ENCODE peak calls at places on chromosomes 1 and 21, in five cellular contexts. I, M, K, Y and P are unnamed samples.

GRCh38 chr1:62823556-62823955 is 39.6 kb downstream of the ATG4C start:
- DNase-seq in I (no peak), M (no peak), K (no peak), Y (no peak), P (no peak)

GRCh38 chr1:81689531-81689941 is 111.2 kb upstream of the ADGRL2 start:
- DNase-seq in I (no peak), M (peak), K (peak), Y (no peak), P (no peak)

GRCh38 chr21:39663066-39663465 is 50.3 kb downstream of the B3GALT5 start:
- DNase-seq in I (no peak), M (no peak), K (no peak), Y (no peak), P (no peak)

GRCh38 chr21:45982758-45983731 is 1.5 kb downstream of the COL6A1 start:
- DNase-seq in I (peak), M (no peak), K (peak), Y (no peak), P (no peak)

GRCh38 chr1:169363046-169363756 is 4.4 kb downstream of the NME7 start:
- DNase-seq in I (no peak), M (peak), K (no peak), Y (no peak), P (no peak)

GRCh38 chr1:33036051-33036525 is 595 bp downstream of the AK2 start:
- DNase-seq in I (no peak), M (no peak), K (no peak), Y (peak), P (no peak)

GRCh38 chr1:205668951-205669340 is 11.4 kb downstream of the SLC45A3 start:
- DNase-seq in I (no peak), M (peak), K (no peak), Y (no peak), P (no peak)

GRCh38 chr21:39314155-39315027 is 959 bp upstream of the BRWD1 start:
- DNase-seq in I (peak), M (no peak), K (peak), Y (peak), P (peak)

GRCh38 chr1:1550591-1551432 is 10.4 kb upstream of the TMEM240 start:
- DNase-seq in I (peak), M (no peak), K (no peak), Y (no peak), P (no peak)

GRCh38 chr21:33761104-33762036 is 119.1 kb downstream of the ITSN1 start:
- DNase-seq in I (no peak), M (no peak), K (peak), Y (peak), P (peak)

GRCh38 chr1:65067491-65068201 is 80.4 kb upstream of the AK4 start:
- DNase-seq in I (peak), M (peak), K (peak), Y (peak), P (peak)

GRCh38 chr1:233289676-233290075 is 5.8 kb downstream of the PCNX2 start:
- DNase-seq in I (peak), M (no peak), K (no peak), Y (no peak), P (peak)

GRCh38 chr1:9249534-9250335 is 15.2 kb downstream of the H6PD start:
- DNase-seq in I (peak), M (no peak), K (peak), Y (peak), P (peak)
- TF ChIP-seq CTCF in I (peak), M (peak), K (peak), Y (peak), P (peak)

DNA sequence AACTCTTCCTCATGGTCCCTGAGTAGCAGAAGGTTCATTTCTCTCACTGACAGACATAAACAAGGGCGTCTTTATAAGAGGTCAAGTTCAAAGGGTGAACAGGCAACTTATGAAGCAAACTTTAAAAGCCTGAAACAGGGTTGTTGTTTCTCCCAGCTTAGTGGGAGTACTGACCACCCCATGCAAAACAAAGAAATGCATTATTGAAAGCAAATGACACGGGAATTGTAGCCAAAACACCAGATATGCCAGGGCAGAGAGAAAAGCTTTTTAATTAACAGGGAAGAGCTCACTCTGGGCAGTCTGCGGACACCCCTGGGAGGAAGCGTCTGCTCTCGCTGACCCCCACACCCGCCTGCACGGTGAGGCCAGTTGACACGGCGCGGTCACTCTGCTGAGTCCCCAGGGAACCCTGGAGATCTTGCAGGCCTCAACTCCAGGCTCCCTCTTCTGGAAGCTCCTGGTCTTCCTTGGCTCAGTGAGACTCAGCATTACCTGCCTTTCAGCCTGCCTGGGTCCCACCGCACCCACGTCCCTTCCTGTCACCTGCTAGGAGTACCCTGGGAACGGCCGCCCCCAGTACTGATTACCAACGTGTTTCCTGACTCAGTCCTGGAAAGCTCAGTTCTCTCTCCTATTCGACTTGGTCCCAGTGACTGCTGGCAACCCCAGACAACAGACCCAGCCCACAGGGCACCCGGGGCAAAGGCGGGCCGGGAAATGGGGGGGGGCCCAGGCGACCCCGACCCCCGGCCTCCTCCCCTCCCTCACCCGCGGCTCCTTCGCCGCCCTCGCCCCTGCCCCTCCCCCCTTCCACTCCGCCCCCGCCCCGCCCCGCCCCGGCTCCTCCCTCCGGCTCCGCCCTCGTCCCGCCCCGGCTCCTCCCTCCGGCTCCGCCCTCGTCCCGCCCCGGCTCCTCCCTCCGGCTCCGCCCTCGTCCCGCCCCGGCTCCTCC is 972 bp downstream of the CFAP410 start:
- DNase-seq in I (peak), M (peak), K (peak), Y (peak), P (peak)
- TF ChIP-seq CTCF in I (peak), M (no peak), K (peak), Y (peak), P (no peak)

DNA sequence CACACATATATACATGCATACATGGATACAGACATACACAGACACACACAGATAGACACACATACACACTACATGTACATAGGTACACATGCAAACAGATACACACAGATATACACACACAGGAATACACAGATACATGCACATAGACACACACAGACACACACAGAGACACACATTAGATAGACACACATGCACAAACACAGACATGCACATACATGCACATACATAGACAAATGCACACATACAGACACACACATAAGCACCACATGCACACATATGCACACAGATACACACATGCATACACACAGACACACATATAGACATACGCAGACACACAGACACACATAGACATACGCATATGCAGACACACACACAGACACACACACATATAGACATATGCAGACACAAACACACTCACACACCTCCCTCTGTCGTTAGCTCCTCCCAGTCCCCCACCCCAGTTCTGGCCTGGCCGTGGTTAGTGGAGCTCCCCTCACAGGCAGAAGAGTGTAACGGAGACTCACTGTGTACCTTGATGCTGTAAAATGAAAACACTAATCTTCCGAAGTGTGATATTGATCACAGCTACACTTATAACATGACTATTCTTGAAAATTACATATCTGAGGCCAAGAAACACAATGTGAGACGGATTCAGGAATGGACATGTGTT is 7.6 kb downstream of the UBASH3A start:
- DNase-seq in I (no peak), M (no peak), K (no peak), Y (no peak), P (no peak)
- TF ChIP-seq CTCF in I (no peak), M (no peak), K (no peak), Y (no peak), P (no peak)

GRCh38 chr21:18382141-18382540 is 21.4 kb downstream of the TMPRSS15 start:
- DNase-seq in I (no peak), M (no peak), K (no peak), Y (no peak), P (no peak)

GRCh38 chr21:18387994-18388393 is 15.6 kb downstream of the TMPRSS15 start:
- DNase-seq in I (no peak), M (no peak), K (no peak), Y (no peak), P (no peak)

GRCh38 chr21:18384771-18385170 is 18.8 kb downstream of the TMPRSS15 start:
- DNase-seq in I (no peak), M (no peak), K (no peak), Y (peak), P (no peak)
- TF ChIP-seq CTCF in I (peak), M (peak), K (peak), Y (peak), P (no peak)

GRCh38 chr1:209076688-209077087 is 506.8 kb upstream of the CAMK1G start:
- DNase-seq in I (no peak), M (peak), K (no peak), Y (no peak), P (no peak)
- TF ChIP-seq CTCF in I (peak), M (peak), K (no peak), Y (peak), P (no peak)

GRCh38 chr1:154784416-154784815 is 85.7 kb downstream of the KCNN3 start:
- DNase-seq in I (no peak), M (no peak), K (no peak), Y (no peak), P (no peak)

GRCh38 chr1:154783976-154784375 is 86.1 kb downstream of the KCNN3 start:
- DNase-seq in I (no peak), M (no peak), K (no peak), Y (no peak), P (no peak)

GRCh38 chr1:154787171-154787570 is 82.9 kb downstream of the KCNN3 start:
- DNase-seq in I (no peak), M (no peak), K (no peak), Y (no peak), P (no peak)

GRCh38 chr1:154788241-154788870 is 81.7 kb downstream of the KCNN3 start:
- DNase-seq in I (no peak), M (no peak), K (no peak), Y (no peak), P (no peak)

GRCh38 chr1:154784924-154785531 is 85.1 kb downstream of the KCNN3 start:
- DNase-seq in I (peak), M (peak), K (no peak), Y (no peak), P (no peak)
- TF ChIP-seq CTCF in I (no peak), M (no peak), K (no peak), Y (no peak), P (no peak)

GRCh38 chr1:19483691-19484090 is 1.6 kb downstream of the CAPZB start:
- DNase-seq in I (no peak), M (no peak), K (no peak), Y (no peak), P (no peak)

GRCh38 chr1:19484338-19484792 is 974 bp downstream of the CAPZB start:
- DNase-seq in I (no peak), M (no peak), K (no peak), Y (peak), P (peak)

GRCh38 chr1:19484793-19485361 is 462 bp downstream of the CAPZB start:
- DNase-seq in I (peak), M (peak), K (no peak), Y (peak), P (peak)

GRCh38 chr1:19483261-19483660 is 2.1 kb downstream of the CAPZB start:
- DNase-seq in I (no peak), M (no peak), K (no peak), Y (no peak), P (no peak)

DNA sequence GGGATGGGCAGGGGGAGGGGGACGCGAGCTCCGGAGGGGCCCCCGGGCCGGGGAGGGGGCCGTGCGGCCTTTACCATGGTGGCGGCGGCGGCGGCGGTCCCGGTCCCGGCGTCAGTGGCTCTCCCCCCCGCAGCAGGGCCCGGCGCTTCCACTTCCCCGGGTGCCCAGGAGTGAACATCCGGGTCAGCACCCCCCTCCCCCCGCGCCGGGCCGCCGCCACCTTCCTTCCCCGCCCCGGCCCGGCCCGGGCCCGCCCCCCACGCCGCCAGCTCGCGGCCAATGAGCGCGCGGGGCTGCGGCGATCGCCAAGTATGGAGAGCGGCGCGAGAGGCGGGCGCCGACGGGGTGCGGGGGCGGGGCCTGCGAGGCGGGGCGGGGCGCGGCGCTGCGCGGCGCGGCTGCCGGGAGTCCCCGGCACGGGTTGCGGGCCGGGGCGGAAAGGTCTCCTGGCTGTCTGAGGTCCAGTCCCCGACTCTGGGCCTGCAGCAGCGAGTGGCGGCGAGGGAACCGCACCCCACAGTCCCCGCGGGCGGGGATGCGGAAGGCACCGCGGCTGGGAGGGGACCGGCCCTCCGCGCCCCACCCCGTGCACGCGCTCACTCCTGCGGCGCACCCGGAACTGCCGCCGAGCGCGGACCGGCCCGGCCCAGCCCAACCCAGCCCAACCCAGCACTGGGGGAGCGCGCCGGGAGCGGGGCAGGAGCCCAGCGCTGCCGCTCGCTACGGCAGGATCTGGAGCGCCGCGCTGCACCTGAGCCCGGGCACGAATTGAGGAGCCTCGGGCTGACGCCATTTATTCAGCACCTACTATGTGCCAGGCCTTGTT is at the start of gene CAPZB:
- DNase-seq in I (peak), M (peak), K (peak), Y (peak), P (peak)
- TF ChIP-seq CTCF in I (no peak), M (no peak), K (no peak), Y (no peak), P (no peak)